ENCODE peak calls at places on chromosomes 3 and 15, in five cellular contexts. T, E, O, R and P are unnamed samples. For H3K9me3 and H3K4me1, the result is how much of the 10 kb centered on the place peaks cover.

GRCh38 chr3:136023264-136023978 is 57.9 kb downstream of the PPP2R3A start:
- DNase-seq in T (no peak), E (no peak), O (no peak), R (no peak), P (no peak)

GRCh38 chr15:72195101-72195511 is 2.5 kb downstream of the GRAMD2A start:
- DNase-seq in T (peak), E (no peak), O (no peak), R (no peak), P (peak)

GRCh38 chr3:136750209-136750921 is 1.8 kb downstream of the STAG1 start:
- DNase-seq in T (no peak), E (no peak), O (no peak), R (no peak), P (no peak)

GRCh38 chr3:155737844-155738460 is 6.9 kb downstream of the PLCH1 start:
- DNase-seq in T (no peak), E (no peak), O (no peak), R (no peak), P (no peak)

GRCh38 chr15:79282371-79283251 is at the start of gene ANKRD34C:
- DNase-seq in T (no peak), E (peak), O (no peak), R (no peak), P (no peak)

GRCh38 chr3:186788482-186789370 is 5.3 kb downstream of the EIF4A2 start:
- DNase-seq in T (no peak), E (no peak), O (no peak), R (peak), P (no peak)

GRCh38 chr3:121707531-121708273 is 41.8 kb downstream of the GOLGB1 start:
- DNase-seq in T (no peak), E (no peak), O (no peak), R (no peak), P (no peak)

GRCh38 chr3:127748754-127749327 is 73.5 kb downstream of the MGLL start:
- DNase-seq in T (no peak), E (no peak), O (no peak), R (no peak), P (peak)

GRCh38 chr3:25747033-25747432 is 36.2 kb downstream of the NGLY1 start:
- DNase-seq in T (peak), E (no peak), O (no peak), R (no peak), P (no peak)

GRCh38 chr15:40103864-40104271 is 4.8 kb downstream of the BMF start:
- DNase-seq in T (no peak), E (no peak), O (no peak), R (no peak), P (no peak)

GRCh38 chr15:88331291-88331690 is 74.8 kb upstream of the NTRK3 start:
- DNase-seq in T (peak), E (peak), O (no peak), R (no peak), P (peak)

GRCh38 chr3:99858461-99858860 is 40.8 kb downstream of the CMSS1 start:
- DNase-seq in T (no peak), E (no peak), O (no peak), R (no peak), P (no peak)

GRCh38 chr3:140420621-140421357 is 257.1 kb upstream of the TRIM42 start:
- DNase-seq in T (no peak), E (no peak), O (no peak), R (no peak), P (no peak)

GRCh38 chr15:58074452-58074851 is 8.9 kb upstream of the ALDH1A2 start:
- DNase-seq in T (no peak), E (no peak), O (no peak), R (no peak), P (no peak)

GRCh38 chr3:50272911-50273688 is 4.2 kb downstream of the SEMA3B start:
- DNase-seq in T (peak), E (peak), O (peak), R (peak), P (peak)

GRCh38 chr3:10551139-10551538 is 45.8 kb upstream of the ATP2B2 start:
- DNase-seq in T (no peak), E (peak), O (no peak), R (no peak), P (no peak)

DNA sequence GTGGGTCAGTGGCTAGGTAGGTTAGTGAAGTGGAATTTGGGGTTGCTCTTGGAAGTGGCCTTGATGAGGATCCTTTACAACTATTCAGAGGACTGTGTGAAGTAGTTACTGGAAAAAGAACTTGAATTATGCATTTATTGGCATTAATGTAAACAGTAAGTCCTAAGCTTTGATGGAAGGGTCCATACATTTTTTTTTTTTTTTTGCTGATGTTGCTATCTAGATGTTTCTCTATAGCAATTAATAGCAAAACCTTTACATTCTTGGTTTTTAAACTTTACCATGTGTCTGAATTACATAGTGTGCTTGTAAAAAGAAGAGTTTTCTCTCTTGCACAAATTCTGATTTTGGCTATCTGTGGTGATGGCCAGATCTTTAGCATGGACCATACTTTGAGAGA is 9.5 kb downstream of the ZNF621 start:
- DNase-seq in T (no peak), E (no peak), O (no peak), R (no peak), P (no peak)
- H3K9me3 ChIP-seq in T (under half), E (under half), O (under half), R (under half), P (under half)

DNA sequence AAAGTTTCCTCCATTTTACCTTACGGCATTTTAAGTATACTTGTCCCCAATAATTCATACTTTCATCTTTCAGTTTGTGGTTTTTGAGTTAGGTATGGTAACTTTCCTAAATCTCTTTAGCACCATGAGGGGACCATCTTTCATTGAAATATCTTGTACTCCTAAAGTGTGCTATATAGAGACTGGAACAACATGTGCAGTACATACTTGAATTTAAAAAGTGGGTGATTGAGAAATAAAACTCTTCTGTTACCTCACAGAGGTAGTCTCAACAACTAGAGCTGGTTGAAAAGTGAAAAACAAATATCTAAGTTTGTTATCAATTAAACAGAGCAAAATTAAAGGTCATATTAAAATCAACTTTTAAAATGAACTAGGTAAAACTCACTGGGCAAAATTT is 423.1 kb downstream of the ROBO2 start:
- DNase-seq in T (no peak), E (no peak), O (no peak), R (no peak), P (no peak)
- H3K4me1 ChIP-seq in T (under half), E (under half), O (under half), R (under half), P (under half)

DNA sequence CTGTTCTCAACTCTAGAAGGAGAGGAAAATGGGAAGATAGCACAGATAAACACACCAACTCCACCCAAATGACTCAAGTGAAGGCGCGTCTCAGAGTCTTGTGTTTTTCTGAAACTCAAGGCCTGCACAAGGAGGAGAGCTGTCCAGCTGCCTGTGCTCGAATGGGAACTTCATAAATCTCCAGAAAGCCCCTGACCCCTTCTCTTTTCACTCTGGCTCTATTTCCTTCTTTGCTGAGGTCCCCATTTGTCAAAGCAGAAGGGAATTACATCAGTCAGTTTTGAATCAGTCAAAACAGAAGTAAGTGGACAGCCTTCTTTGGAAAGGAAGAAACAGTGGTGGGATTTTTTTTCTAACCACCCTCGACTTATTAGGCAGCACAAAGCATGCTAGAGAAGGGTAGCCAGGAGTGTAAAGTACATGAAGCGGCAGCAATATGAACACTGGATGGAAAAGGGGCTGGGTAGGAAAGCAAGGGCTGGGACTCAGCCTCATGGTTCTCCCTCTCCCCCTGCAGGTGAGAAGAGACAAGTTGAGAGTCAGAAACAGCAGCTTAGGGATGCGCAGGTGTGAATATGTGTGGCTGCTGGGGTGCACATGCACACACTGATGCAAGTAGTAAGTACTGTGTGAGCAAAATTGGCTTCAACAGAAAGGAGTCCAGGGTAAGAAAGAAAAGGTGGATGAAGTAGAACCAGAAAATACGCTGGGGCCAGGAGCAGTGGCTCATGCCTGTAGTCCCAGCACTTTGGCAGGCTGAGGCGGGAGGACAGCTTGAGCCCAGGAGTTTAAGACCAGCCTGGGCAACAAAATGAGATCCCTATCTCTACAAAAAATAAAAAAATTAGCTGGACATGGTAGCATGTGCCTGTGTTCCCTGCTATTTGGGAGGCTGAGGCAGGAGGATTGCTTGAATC is 36.6 kb upstream of the MAGEF1 start:
- DNase-seq in T (peak), E (peak), O (peak), R (no peak), P (no peak)
- H3K27ac ChIP-seq in T (peak), E (no peak), O (no peak), R (no peak), P (no peak)

GRCh38 chr15:82048809-82049208 is 3.0 kb upstream of the MEX3B start:
- DNase-seq in T (no peak), E (no peak), O (no peak), R (no peak), P (no peak)
- H3K9me3 ChIP-seq in T (under half), E (under half), O (under half), R (under half), P (under half)

GRCh38 chr15:82919231-82919886 is 33.2 kb downstream of the HOMER2 start:
- DNase-seq in T (peak), E (no peak), O (peak), R (no peak), P (peak)
- H3K4me1 ChIP-seq in T (under half), E (under half), O (under half), R (under half), P (under half)

GRCh38 chr3:104396974-104397669 is 969.6 kb upstream of the ALCAM start:
- DNase-seq in T (peak), E (no peak), O (peak), R (no peak), P (no peak)

GRCh38 chr3:104397713-104398112 is 969.0 kb upstream of the ALCAM start:
- DNase-seq in T (no peak), E (no peak), O (no peak), R (no peak), P (no peak)

GRCh38 chr3:104388624-104389023 is 978.1 kb upstream of the ALCAM start:
- DNase-seq in T (peak), E (no peak), O (no peak), R (no peak), P (no peak)

GRCh38 chr3:104392327-104392726 is 974.4 kb upstream of the ALCAM start:
- DNase-seq in T (no peak), E (no peak), O (no peak), R (no peak), P (no peak)
- H3K27ac ChIP-seq in T (no peak), E (no peak), O (no peak), R (no peak), P (no peak)